ENCODE peak calls at places on chromosomes 3 and 15, in five cellular contexts. One of them, this sample, is unnamed.

GRCh38 chr15:74221399-74222230 is 14.5 kb upstream of the CCDC33 start:
- DNase-seq in H1: peak; percentile 49
- DNase-seq in SK-N-SH: no peak
- DNase-seq in GM12878: no peak
- DNase-seq in HepG2: no peak
- DNase-seq in this sample: no peak

GRCh38 chr3:331881-332280 is 135.3 kb downstream of the CHL1 start:
- DNase-seq in H1: no peak
- DNase-seq in HepG2: no peak
- DNase-seq in GM12878: no peak
- DNase-seq in SK-N-SH: no peak
- DNase-seq in this sample: no peak

GRCh38 chr3:40054568-40055222 is 245.3 kb downstream of the MYRIP start:
- DNase-seq in HepG2: no peak
- DNase-seq in SK-N-SH: no peak
- DNase-seq in GM12878: no peak
- DNase-seq in H1: no peak
- DNase-seq in this sample: no peak

GRCh38 chr15:81394609-81395008 is 20.6 kb upstream of the TMC3 start:
- DNase-seq in HepG2: no peak
- DNase-seq in SK-N-SH: no peak
- DNase-seq in GM12878: no peak
- DNase-seq in H1: no peak
- DNase-seq in this sample: no peak

GRCh38 chr3:64174328-64174727 is 50.9 kb downstream of the PRICKLE2 start:
- DNase-seq in GM12878: no peak
- DNase-seq in HepG2: peak; percentile 6
- DNase-seq in H1: no peak
- DNase-seq in SK-N-SH: no peak
- DNase-seq in this sample: no peak

GRCh38 chr15:68017221-68017620 is 36.9 kb upstream of the PIAS1 start:
- DNase-seq in H1: no peak
- DNase-seq in GM12878: no peak
- DNase-seq in HepG2: no peak
- DNase-seq in SK-N-SH: no peak
- DNase-seq in this sample: no peak

GRCh38 chr3:192875971-192876565 is 41.6 kb downstream of the MB21D2 start:
- DNase-seq in SK-N-SH: no peak
- DNase-seq in HepG2: peak; percentile 74
- DNase-seq in H1: no peak
- DNase-seq in GM12878: no peak
- DNase-seq in this sample: no peak

GRCh38 chr3:40317061-40317676 is 7.7 kb downstream of the EIF1B start:
- DNase-seq in GM12878: no peak
- DNase-seq in HepG2: peak; percentile 60
- DNase-seq in H1: no peak
- DNase-seq in SK-N-SH: peak; percentile 65
- DNase-seq in this sample: peak; percentile 39

GRCh38 chr3:58190882-58191281 is 19.9 kb downstream of the DNASE1L3 start:
- DNase-seq in SK-N-SH: no peak
- DNase-seq in HepG2: peak; percentile 60
- DNase-seq in H1: no peak
- DNase-seq in GM12878: no peak
- DNase-seq in this sample: no peak

GRCh38 chr3:64684715-64685261 is 3.0 kb downstream of the ADAMTS9 start:
- DNase-seq in H1: peak; percentile 61
- DNase-seq in GM12878: no peak
- DNase-seq in HepG2: no peak
- DNase-seq in SK-N-SH: peak; percentile 49
- DNase-seq in this sample: no peak

GRCh38 chr3:39101022-39101689 is 6.3 kb downstream of the GORASP1 start:
- DNase-seq in GM12878: no peak
- DNase-seq in H1: peak; percentile 58
- DNase-seq in HepG2: peak; percentile 29
- DNase-seq in SK-N-SH: peak; percentile 78
- DNase-seq in this sample: peak; percentile 55

GRCh38 chr15:38991701-38992100 is 427.1 kb upstream of the RASGRP1 start:
- DNase-seq in SK-N-SH: no peak
- DNase-seq in H1: no peak
- DNase-seq in HepG2: no peak
- DNase-seq in GM12878: no peak
- DNase-seq in this sample: no peak

GRCh38 chr15:65386886-65387285 is 9.1 kb upstream of the IGDCC3 start:
- DNase-seq in H1: no peak
- DNase-seq in GM12878: no peak
- DNase-seq in HepG2: no peak
- DNase-seq in SK-N-SH: no peak
- DNase-seq in this sample: no peak

GRCh38 chr15:41564286-41564959 is 5.4 kb downstream of the TYRO3 start:
- DNase-seq in HepG2: peak; percentile 78
- DNase-seq in GM12878: no peak
- DNase-seq in H1: peak; percentile 62
- DNase-seq in SK-N-SH: peak; percentile 88
- DNase-seq in this sample: no peak

GRCh38 chr3:57079221-57079831 is 18.9 kb downstream of the SPATA12 start:
- DNase-seq in HepG2: peak; percentile 28
- DNase-seq in H1: no peak
- DNase-seq in SK-N-SH: peak; percentile 93
- DNase-seq in GM12878: no peak
- DNase-seq in this sample: no peak

GRCh38 chr15:37028609-37029287 is 71.6 kb downstream of the MEIS2 start:
- DNase-seq in GM12878: no peak
- DNase-seq in H1: no peak
- DNase-seq in SK-N-SH: no peak
- DNase-seq in HepG2: no peak
- DNase-seq in this sample: no peak

GRCh38 chr3:133927543-133928066 is 31.9 kb upstream of the RAB6B start:
- DNase-seq in GM12878: no peak
- DNase-seq in H1: peak; percentile 87
- DNase-seq in SK-N-SH: peak; percentile 95
- DNase-seq in HepG2: no peak
- DNase-seq in this sample: no peak

GRCh38 chr3:190325923-190326322 is 3.7 kb upstream of the CLDN1 start:
- DNase-seq in GM12878: no peak
- DNase-seq in H1: no peak
- DNase-seq in HepG2: no peak
- DNase-seq in SK-N-SH: no peak
- DNase-seq in this sample: no peak

GRCh38 chr15:70664494-70664893 is 98.9 kb downstream of the UACA start:
- DNase-seq in SK-N-SH: no peak
- DNase-seq in HepG2: no peak
- DNase-seq in H1: no peak
- DNase-seq in GM12878: no peak
- DNase-seq in this sample: no peak

GRCh38 chr3:111720681-111721380 is 125.7 kb upstream of the ZBED2 start:
- DNase-seq in SK-N-SH: no peak
- DNase-seq in HepG2: no peak
- DNase-seq in GM12878: no peak
- DNase-seq in H1: no peak
- DNase-seq in this sample: no peak

GRCh38 chr3:114221165-114221880 is 16.1 kb downstream of the ZNF80 start:
- DNase-seq in GM12878: no peak
- DNase-seq in HepG2: no peak
- DNase-seq in SK-N-SH: no peak
- DNase-seq in H1: no peak
- DNase-seq in this sample: no peak

GRCh38 chr3:47515100-47515499 is 1.6 kb upstream of the ELP6 start:
- DNase-seq in SK-N-SH: no peak
- DNase-seq in HepG2: no peak
- DNase-seq in GM12878: no peak
- DNase-seq in H1: no peak
- DNase-seq in this sample: no peak

GRCh38 chr3:25831578-25831977 is 41.7 kb downstream of the OXSM start:
- DNase-seq in SK-N-SH: peak; percentile 14
- DNase-seq in GM12878: no peak
- DNase-seq in H1: no peak
- DNase-seq in HepG2: no peak
- DNase-seq in this sample: peak; percentile 66

GRCh38 chr3:100499651-100500050 is 7.2 kb downstream of the TMEM45A start:
- DNase-seq in SK-N-SH: no peak
- DNase-seq in GM12878: no peak
- DNase-seq in H1: no peak
- DNase-seq in HepG2: no peak
- DNase-seq in this sample: no peak

GRCh38 chr15:70025413-70026296 is 72.1 kb downstream of the TLE3 start:
- DNase-seq in GM12878: no peak
- DNase-seq in HepG2: no peak
- DNase-seq in SK-N-SH: no peak
- DNase-seq in H1: no peak
- DNase-seq in this sample: no peak

GRCh38 chr15:42157981-42158765 is 1.7 kb upstream of the PLA2G4F start:
- DNase-seq in SK-N-SH: no peak
- DNase-seq in GM12878: no peak
- DNase-seq in H1: no peak
- DNase-seq in HepG2: no peak
- DNase-seq in this sample: no peak

GRCh38 chr3:188974856-188975611 is 196.7 kb upstream of the TPRG1 start:
- DNase-seq in HepG2: no peak
- DNase-seq in GM12878: no peak
- DNase-seq in SK-N-SH: no peak
- DNase-seq in H1: no peak
- DNase-seq in this sample: peak; percentile 75

GRCh38 chr3:165404357-165405042 is 208.3 kb upstream of the SLITRK3 start:
- DNase-seq in H1: no peak
- DNase-seq in GM12878: no peak
- DNase-seq in HepG2: peak; percentile 5
- DNase-seq in SK-N-SH: no peak
- DNase-seq in this sample: no peak

GRCh38 chr3:30597131-30597768 is 9.2 kb upstream of the TGFBR2 start:
- DNase-seq in GM12878: no peak
- DNase-seq in H1: no peak
- DNase-seq in HepG2: peak; percentile 99
- DNase-seq in SK-N-SH: no peak
- DNase-seq in this sample: no peak

GRCh38 chr3:30721314-30721634 is 114.9 kb downstream of the TGFBR2 start:
- DNase-seq in HepG2: no peak
- DNase-seq in H1: no peak
- DNase-seq in GM12878: no peak
- DNase-seq in SK-N-SH: no peak
- DNase-seq in this sample: no peak

GRCh38 chr3:23440416-23441294 is 237.5 kb downstream of the UBE2E2 start:
- DNase-seq in GM12878: no peak
- DNase-seq in SK-N-SH: no peak
- DNase-seq in H1: no peak
- DNase-seq in HepG2: no peak
- DNase-seq in this sample: no peak

GRCh38 chr15:100726426-100727190 is 124.2 kb downstream of the ASB7 start:
- DNase-seq in H1: peak; percentile 35
- DNase-seq in GM12878: no peak
- DNase-seq in SK-N-SH: peak; percentile 1
- DNase-seq in HepG2: no peak
- DNase-seq in this sample: no peak

DNA sequence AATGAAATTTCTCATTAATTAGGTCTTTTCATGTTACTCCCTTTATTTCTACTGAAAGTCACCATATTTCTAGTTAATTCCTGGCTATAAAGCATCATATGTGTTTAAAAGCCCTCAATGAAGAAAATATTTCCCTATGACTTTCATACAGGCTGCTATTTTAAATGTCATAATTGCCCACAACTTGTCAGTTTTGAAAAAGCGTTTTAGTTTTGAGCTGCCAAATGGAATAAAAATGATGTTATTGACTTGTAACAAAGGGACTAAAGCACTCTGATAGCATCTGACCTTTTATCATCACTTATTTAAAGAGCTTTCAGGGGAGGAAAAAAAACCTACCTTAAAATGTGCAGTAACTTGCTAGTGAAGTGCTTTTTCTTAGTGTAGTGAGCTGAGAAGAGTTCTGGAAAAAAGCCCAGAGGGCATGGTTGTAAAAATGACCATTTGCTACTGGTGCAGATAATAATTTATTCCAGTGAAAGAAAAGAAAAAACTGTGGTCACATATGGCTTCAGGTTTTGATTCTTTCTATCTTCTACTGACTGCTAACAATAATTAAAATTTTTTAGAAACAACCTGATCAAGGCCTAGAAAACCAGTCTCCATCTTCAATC is 877.2 kb downstream of the CADM2 start:
- DNase-seq in HepG2: no peak
- DNase-seq in GM12878: no peak
- DNase-seq in SK-N-SH: no peak
- DNase-seq in H1: no peak
- DNase-seq in this sample: no peak
- TF ChIP-seq GABPA in HepG2: no peak
- TF ChIP-seq GABPA in GM12878: no peak
- TF ChIP-seq GABPA in SK-N-SH: no peak
- TF ChIP-seq GABPA in H1: no peak
- TF ChIP-seq GABPA in this sample: no peak

GRCh38 chr3:44950273-44950672 is 25.7 kb downstream of the ZDHHC3 start:
- DNase-seq in HepG2: no peak
- DNase-seq in GM12878: no peak
- DNase-seq in SK-N-SH: no peak
- DNase-seq in H1: no peak
- DNase-seq in this sample: no peak
- TF ChIP-seq GABPA in HepG2: no peak
- TF ChIP-seq GABPA in GM12878: no peak
- TF ChIP-seq GABPA in SK-N-SH: no peak
- TF ChIP-seq GABPA in H1: no peak
- TF ChIP-seq GABPA in this sample: no peak

GRCh38 chr3:71361346-71361745 is 222.2 kb downstream of the FOXP1 start:
- DNase-seq in SK-N-SH: no peak
- DNase-seq in HepG2: no peak
- DNase-seq in H1: no peak
- DNase-seq in GM12878: no peak
- DNase-seq in this sample: no peak
- TF ChIP-seq GABPA in SK-N-SH: no peak
- TF ChIP-seq GABPA in HepG2: no peak
- TF ChIP-seq GABPA in H1: no peak
- TF ChIP-seq GABPA in GM12878: no peak
- TF ChIP-seq GABPA in this sample: no peak

GRCh38 chr3:62171789-62172188 is 201.6 kb downstream of the FEZF2 start:
- DNase-seq in GM12878: no peak
- DNase-seq in SK-N-SH: no peak
- DNase-seq in HepG2: no peak
- DNase-seq in H1: no peak
- DNase-seq in this sample: no peak

GRCh38 chr3:62178032-62178431 is 195.3 kb downstream of the FEZF2 start:
- DNase-seq in HepG2: no peak
- DNase-seq in H1: no peak
- DNase-seq in SK-N-SH: no peak
- DNase-seq in GM12878: no peak
- DNase-seq in this sample: no peak

GRCh38 chr3:62175161-62175560 is 198.2 kb downstream of the FEZF2 start:
- DNase-seq in H1: no peak
- DNase-seq in GM12878: no peak
- DNase-seq in HepG2: no peak
- DNase-seq in SK-N-SH: no peak
- DNase-seq in this sample: no peak

GRCh38 chr3:62172199-62172598 is 201.2 kb downstream of the FEZF2 start:
- DNase-seq in HepG2: no peak
- DNase-seq in H1: no peak
- DNase-seq in SK-N-SH: no peak
- DNase-seq in GM12878: no peak
- DNase-seq in this sample: no peak

DNA sequence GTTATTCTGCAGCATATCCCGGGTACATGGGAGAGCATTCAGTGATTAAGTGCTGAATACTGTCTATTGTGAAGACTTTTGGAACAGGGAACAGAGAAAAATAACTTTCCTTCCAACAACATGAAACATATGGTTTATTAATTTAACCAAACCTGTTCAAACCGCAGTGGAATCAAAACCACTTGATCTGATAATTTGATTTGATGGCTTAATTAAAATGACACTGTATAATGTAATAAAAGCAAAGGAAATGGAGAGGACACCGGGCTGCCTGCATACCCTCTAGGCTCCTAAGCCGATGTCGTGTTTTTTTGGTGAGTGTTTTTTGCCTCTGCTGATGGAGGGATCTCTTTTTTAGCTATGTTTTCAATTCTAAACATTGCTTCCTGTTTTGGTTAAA is 199.2 kb downstream of the FEZF2 start:
- DNase-seq in GM12878: no peak
- DNase-seq in HepG2: no peak
- DNase-seq in SK-N-SH: peak; percentile 39
- DNase-seq in H1: no peak
- DNase-seq in this sample: no peak
- TF ChIP-seq GABPA in GM12878: no peak
- TF ChIP-seq GABPA in HepG2: no peak
- TF ChIP-seq GABPA in SK-N-SH: no peak
- TF ChIP-seq GABPA in H1: no peak
- TF ChIP-seq GABPA in this sample: no peak

This sample was measured in HL-60.